ENCODE peak calls at places on chromosome 5, in four cellular contexts. Z is H9, L is mesenchymal stem cell, F is H1. Y is an unnamed sample.

GRCh38 chr5:140261403-140262171 is 41.3 kb downstream of the PFDN1 start:
- DNase-seq in Z (no peak), L (peak; percentile 93), F (no peak), Y (peak; percentile 92)

GRCh38 chr5:59542841-59543825 is 350.4 kb downstream of the PDE4D start:
- DNase-seq in Z (no peak), L (peak; percentile 88), F (no peak), Y (no peak)

GRCh38 chr5:177317959-177318377 is 6.3 kb upstream of the MXD3 start:
- DNase-seq in Z (peak; percentile 80), L (peak; percentile 82), F (peak; percentile 87), Y (peak; percentile 80)

GRCh38 chr5:53424691-53425597 is 55.5 kb upstream of the FST start:
- DNase-seq in Z (no peak), L (no peak), F (no peak), Y (no peak)

GRCh38 chr5:1011226-1011631 is 2.6 kb downstream of the NKD2 start:
- DNase-seq in Z (peak; percentile 85), L (no peak), F (peak; percentile 90), Y (no peak)

GRCh38 chr5:16453609-16454008 is 12.0 kb downstream of the ZNF622 start:
- DNase-seq in Z (no peak), L (no peak), F (no peak), Y (no peak)

GRCh38 chr5:107294151-107294550 is 376.6 kb downstream of the EFNA5 start:
- DNase-seq in Z (no peak), L (no peak), F (no peak), Y (no peak)

GRCh38 chr5:65801332-65801731 is 79.3 kb downstream of the NLN start:
- DNase-seq in Z (no peak), L (peak; percentile 61), F (no peak), Y (peak; percentile 77)

GRCh38 chr5:107337281-107337680 is 333.5 kb downstream of the EFNA5 start:
- DNase-seq in Z (no peak), L (peak; percentile 31), F (no peak), Y (no peak)

GRCh38 chr5:112109331-112109993 is 309.6 kb downstream of the EPB41L4A start:
- DNase-seq in Z (peak; percentile 78), L (peak; percentile 40), F (peak; percentile 57), Y (peak; percentile 87)

GRCh38 chr5:61139094-61139873 is 23.0 kb downstream of the SMIM15 start:
- DNase-seq in Z (peak; percentile 42), L (no peak), F (no peak), Y (no peak)

GRCh38 chr5:113005454-113005853 is 28.9 kb downstream of the DCP2 start:
- DNase-seq in Z (no peak), L (peak; percentile 33), F (no peak), Y (peak; percentile 67)

GRCh38 chr5:620152-620551 is 8.0 kb downstream of the CEP72 start:
- DNase-seq in Z (no peak), L (no peak), F (peak; percentile 23), Y (no peak)

GRCh38 chr5:166562246-166562645 is 1729.2 kb upstream of the WWC1 start:
- DNase-seq in Z (no peak), L (peak; percentile 10), F (no peak), Y (no peak)

GRCh38 chr5:20276061-20276958 is 288.3 kb upstream of the CDH18 start:
- DNase-seq in Z (peak; percentile 25), L (peak; percentile 20), F (no peak), Y (peak; percentile 84)

GRCh38 chr5:145221416-145221815 is 613.7 kb downstream of the PRELID2 start:
- DNase-seq in Z (no peak), L (no peak), F (no peak), Y (peak; percentile 19)

GRCh38 chr5:145853952-145854351 is 18.8 kb upstream of the PRELID2 start:
- DNase-seq in Z (no peak), L (no peak), F (no peak), Y (no peak)

GRCh38 chr5:165525268-165525667 is 2019.8 kb downstream of the MAT2B start:
- DNase-seq in Z (no peak), L (peak; percentile 80), F (no peak), Y (peak; percentile 91)

GRCh38 chr5:1728846-1729245 is 70.8 kb downstream of the MRPL36 start:
- DNase-seq in Z (peak; percentile 18), L (no peak), F (peak; percentile 28), Y (no peak)

GRCh38 chr5:36530249-36530648 is 76.2 kb upstream of the SLC1A3 start:
- DNase-seq in Z (no peak), L (no peak), F (no peak), Y (no peak)

GRCh38 chr5:36535837-36536236 is 70.6 kb upstream of the SLC1A3 start:
- DNase-seq in Z (no peak), L (no peak), F (no peak), Y (no peak)

GRCh38 chr5:36537729-36538128 is 68.7 kb upstream of the SLC1A3 start:
- DNase-seq in Z (no peak), L (no peak), F (no peak), Y (no peak)

GRCh38 chr5:36531401-36531800 is 75.0 kb upstream of the SLC1A3 start:
- DNase-seq in Z (no peak), L (no peak), F (no peak), Y (no peak)

GRCh38 chr5:36535390-36535789 is 71.0 kb upstream of the SLC1A3 start:
- DNase-seq in Z (no peak), L (no peak), F (no peak), Y (no peak)
- H2AFZ ChIP-seq in Z (no peak overlapping the region), L (no peak overlapping the region), F (peak overlapping the region; percentile 35), Y (no peak overlapping the region)

GRCh38 chr5:150075233-150075632 is 11.1 kb downstream of the CSF1R start:
- DNase-seq in Z (no peak), L (no peak), F (peak; percentile 8), Y (no peak)
- H3K23ac ChIP-seq in Z (no peak overlapping the region), L (no peak overlapping the region), F (no peak overlapping the region), Y (no peak overlapping the region)

GRCh38 chr5:4361626-4362281 is 766.1 kb downstream of the IRX1 start:
- DNase-seq in Z (no peak), L (no peak), F (no peak), Y (no peak)

GRCh38 chr5:4362411-4362810 is 766.8 kb downstream of the IRX1 start:
- DNase-seq in Z (no peak), L (no peak), F (no peak), Y (no peak)

GRCh38 chr5:4363045-4363444 is 767.4 kb downstream of the IRX1 start:
- DNase-seq in Z (no peak), L (no peak), F (no peak), Y (no peak)

GRCh38 chr5:4359847-4360246 is 764.2 kb downstream of the IRX1 start:
- DNase-seq in Z (no peak), L (no peak), F (no peak), Y (no peak)
- H3K14ac ChIP-seq in Z (no peak overlapping the region), L (no peak overlapping the region), F (no peak overlapping the region), Y (no peak overlapping the region)

GRCh38 chr5:101102506-101102905 is 199.4 kb upstream of the ST8SIA4 start:
- DNase-seq in Z (no peak), L (no peak), F (no peak), Y (no peak)
- H2AFZ ChIP-seq in Z (no peak overlapping the region), L (no peak overlapping the region), F (no peak overlapping the region), Y (no peak overlapping the region)

DNA sequence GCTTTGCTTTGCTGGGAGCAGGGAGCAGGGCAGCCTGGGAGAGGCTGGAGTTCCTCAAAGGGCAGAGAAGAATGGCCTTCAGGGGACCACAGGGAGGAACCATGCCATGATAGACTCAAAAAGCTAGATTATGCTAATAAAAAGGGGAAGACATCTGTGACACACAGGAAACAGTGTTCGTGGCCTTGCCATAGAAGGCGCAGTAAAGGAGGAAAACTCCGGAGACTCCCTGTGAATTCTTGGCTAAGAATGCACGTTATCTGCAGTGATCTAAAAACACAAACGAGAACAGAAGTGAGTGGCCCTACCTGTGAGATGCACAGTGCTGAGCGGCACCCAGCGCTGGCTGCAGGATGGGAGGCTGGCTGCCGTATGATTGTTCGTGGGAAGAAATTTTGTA is 15.9 kb upstream of the LTC4S start:
- DNase-seq in Z (no peak), L (no peak), F (no peak), Y (no peak)
- H3K23ac ChIP-seq in Z (no peak overlapping the region), L (no peak overlapping the region), F (no peak overlapping the region), Y (no peak overlapping the region)

DNA sequence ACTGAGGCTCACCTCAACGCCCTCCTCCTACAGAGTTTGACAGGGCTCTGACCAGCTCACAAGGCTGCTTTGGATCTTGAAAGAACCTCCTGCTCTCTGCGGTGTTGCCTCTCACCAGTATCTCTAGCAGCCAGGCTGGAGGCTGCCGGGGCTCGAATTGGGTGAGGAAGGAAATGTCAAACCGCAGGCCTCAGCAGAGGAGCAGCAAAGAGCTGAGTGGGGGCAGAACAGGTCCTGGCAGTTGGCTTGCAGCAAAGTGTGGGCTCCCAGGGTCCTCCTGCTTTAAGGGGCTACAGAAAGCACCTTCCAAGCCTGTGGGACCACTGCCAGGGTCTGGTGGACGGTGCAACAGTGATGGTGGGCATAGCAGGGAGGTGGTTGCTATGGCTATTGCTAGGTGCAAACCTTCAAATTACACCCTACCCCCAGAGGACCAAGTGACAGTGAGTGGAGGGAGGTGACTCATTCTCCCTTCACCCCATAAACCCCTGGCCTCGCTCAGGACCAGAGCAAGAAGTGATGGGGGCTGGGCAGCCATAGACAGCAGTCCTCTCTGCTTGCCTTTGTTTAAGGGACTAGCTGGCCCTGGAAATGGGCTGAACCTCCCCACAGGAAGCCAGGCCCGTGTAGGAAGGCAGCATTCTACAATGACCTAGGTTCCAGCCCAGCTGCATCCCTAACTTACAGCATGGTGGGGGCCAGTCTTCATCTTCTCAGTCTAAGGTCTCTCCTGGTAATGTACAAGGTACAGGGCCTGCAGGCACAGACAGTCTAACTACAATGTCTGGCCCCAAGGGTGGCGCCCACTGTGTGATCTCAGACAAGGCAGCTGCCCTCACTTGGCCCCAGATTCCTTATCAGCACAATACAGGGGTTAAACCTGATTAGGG is 18.7 kb downstream of the LCP2 start:
- DNase-seq in Z (peak; percentile 45), L (no peak), F (no peak), Y (no peak)
- H3K14ac ChIP-seq in Z (no peak overlapping the region), L (no peak overlapping the region), F (no peak overlapping the region), Y (no peak overlapping the region)

GRCh38 chr5:124620743-124621142 is 125.7 kb downstream of the ZNF608 start:
- DNase-seq in Z (no peak), L (no peak), F (no peak), Y (no peak)

GRCh38 chr5:124619121-124619520 is 127.3 kb downstream of the ZNF608 start:
- DNase-seq in Z (no peak), L (no peak), F (no peak), Y (no peak)

GRCh38 chr5:124623265-124623664 is 123.2 kb downstream of the ZNF608 start:
- DNase-seq in Z (no peak), L (no peak), F (no peak), Y (no peak)

GRCh38 chr5:124617787-124618186 is 128.7 kb downstream of the ZNF608 start:
- DNase-seq in Z (no peak), L (no peak), F (no peak), Y (no peak)

DNA sequence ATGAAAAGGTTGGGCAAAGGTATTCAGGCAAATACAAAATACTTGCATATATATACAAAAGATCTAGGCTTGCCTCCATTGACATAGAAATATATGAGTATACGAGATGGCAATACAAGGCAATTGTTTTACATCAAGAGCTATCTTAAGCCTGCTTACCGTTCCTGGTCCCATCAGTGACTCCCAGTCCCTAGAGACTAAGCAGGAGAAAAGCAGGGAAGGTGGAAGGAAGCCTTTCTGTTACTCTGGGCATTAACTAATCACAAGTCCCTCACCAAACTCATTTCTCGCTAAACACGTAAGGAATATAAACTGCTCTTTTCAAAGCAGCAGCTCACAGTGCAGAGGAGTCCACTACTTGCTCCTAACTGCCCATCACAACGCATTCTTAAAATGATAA is 125.2 kb downstream of the ZNF608 start:
- DNase-seq in Z (no peak), L (no peak), F (no peak), Y (no peak)
- H2AFZ ChIP-seq in Z (no peak overlapping the region), L (no peak overlapping the region), F (no peak overlapping the region), Y (no peak overlapping the region)

Y was measured in IMR-90.